ENCODE peak calls at places on chromosomes 1 and 21, in ten cellular contexts. B is thoracic aorta, M is kidney epithelial cell, I is lower lobe of right lung, Q is IMR-90, T is HFF-Myc, U is astrocyte of the spinal cord, A is cardiac muscle cell, C is A549, R is brain microvascular endothelial cell. F is an unnamed sample.

GRCh38 chr1:58933599-58933926 is 149.7 kb upstream of the JUN start:
- DNase-seq in B (no peak), M (no peak), I (no peak), Q (peak), T (no peak), U (no peak), A (no peak), C (peak), R (peak), F (no peak)

GRCh38 chr1:58699011-58699762 is 675 bp downstream of the MYSM1 start:
- DNase-seq in B (no peak), M (no peak), I (no peak), Q (no peak), T (no peak), U (peak), A (no peak), C (no peak), R (peak), F (no peak)

GRCh38 chr1:156503672-156504055 is 3.1 kb upstream of the MEF2D start:
- DNase-seq in B (no peak), M (no peak), I (no peak), Q (peak), T (no peak), U (no peak), A (no peak), C (no peak), R (no peak), F (no peak)

GRCh38 chr1:155316922-155317321 is 3.8 kb upstream of the RUSC1 start:
- DNase-seq in B (no peak), M (no peak), I (no peak), Q (no peak), T (no peak), U (no peak), A (no peak), C (no peak), R (no peak), F (no peak)

GRCh38 chr1:33974147-33974546 is 110.3 kb downstream of the HMGB4 start:
- DNase-seq in B (no peak), M (no peak), I (no peak), Q (no peak), T (no peak), U (no peak), A (no peak), C (no peak), R (no peak), F (no peak)

GRCh38 chr1:205989786-205990185 is 13.4 kb downstream of the RAB7B start:
- DNase-seq in B (no peak), M (no peak), I (no peak), Q (no peak), T (no peak), U (no peak), A (no peak), C (no peak), R (no peak), F (no peak)

GRCh38 chr21:45479691-45480675 is 62.3 kb downstream of the SLC19A1 start:
- DNase-seq in B (no peak), M (no peak), I (no peak), Q (no peak), T (no peak), U (no peak), A (no peak), C (no peak), R (no peak), F (no peak)

GRCh38 chr1:105544475-105544874 is 1512.0 kb upstream of the PRMT6 start:
- DNase-seq in B (no peak), M (peak), I (no peak), Q (peak), T (no peak), U (peak), A (no peak), C (no peak), R (peak), F (no peak)

GRCh38 chr1:29651684-29652665 is 415.7 kb downstream of the PTPRU start:
- DNase-seq in B (no peak), M (no peak), I (no peak), Q (no peak), T (no peak), U (no peak), A (no peak), C (no peak), R (no peak), F (no peak)

GRCh38 chr1:30868833-30869435 is 39.6 kb downstream of the SDC3 start:
- DNase-seq in B (no peak), M (no peak), I (no peak), Q (no peak), T (no peak), U (no peak), A (no peak), C (no peak), R (no peak), F (no peak)

GRCh38 chr1:1293618-1294249 is 13.5 kb downstream of the SCNN1D start:
- DNase-seq in B (no peak), M (no peak), I (no peak), Q (no peak), T (no peak), U (no peak), A (no peak), C (no peak), R (no peak), F (no peak)

GRCh38 chr1:194117582-194117981 is 931.2 kb upstream of the B3GALT2 start:
- DNase-seq in B (no peak), M (no peak), I (no peak), Q (no peak), T (no peak), U (no peak), A (no peak), C (peak), R (no peak), F (no peak)

GRCh38 chr1:192639607-192640368 is 3.8 kb downstream of the RGS13 start:
- DNase-seq in B (no peak), M (peak), I (no peak), Q (peak), T (no peak), U (peak), A (no peak), C (peak), R (peak), F (no peak)

GRCh38 chr1:116151739-116152576 is 40.8 kb downstream of the MAB21L3 start:
- DNase-seq in B (no peak), M (peak), I (peak), Q (peak), T (peak), U (peak), A (peak), C (peak), R (peak), F (peak)

GRCh38 chr1:202811296-202812175 is 782 bp downstream of the PCAT6 start:
- DNase-seq in B (no peak), M (no peak), I (no peak), Q (peak), T (no peak), U (no peak), A (no peak), C (peak), R (no peak), F (no peak)

GRCh38 chr1:230754831-230755230 is 7.6 kb downstream of the CAPN9 start:
- DNase-seq in B (no peak), M (peak), I (no peak), Q (peak), T (no peak), U (peak), A (no peak), C (no peak), R (peak), F (no peak)

GRCh38 chr1:84603223-84603622 is 29.0 kb upstream of the CTBS start:
- DNase-seq in B (no peak), M (no peak), I (no peak), Q (peak), T (no peak), U (peak), A (no peak), C (no peak), R (peak), F (no peak)

GRCh38 chr1:46413596-46413985 is 19.5 kb downstream of the FAAH start:
- DNase-seq in B (no peak), M (no peak), I (peak), Q (no peak), T (no peak), U (no peak), A (peak), C (no peak), R (peak), F (no peak)

GRCh38 chr1:155062702-155063411 is 683 bp upstream of the EFNA4 start:
- DNase-seq in B (no peak), M (no peak), I (peak), Q (peak), T (no peak), U (peak), A (peak), C (peak), R (peak), F (peak)

GRCh38 chr1:119971710-119972570 is 75.6 kb upstream of the ADAM30 start:
- DNase-seq in B (no peak), M (no peak), I (no peak), Q (no peak), T (no peak), U (no peak), A (no peak), C (no peak), R (no peak), F (no peak)

GRCh38 chr1:19067187-19067911 is 110.9 kb upstream of the IFFO2 start:
- DNase-seq in B (no peak), M (no peak), I (no peak), Q (no peak), T (no peak), U (peak), A (no peak), C (peak), R (no peak), F (peak)

GRCh38 chr1:118785246-118785645 is 202.9 kb downstream of the TBX15 start:
- DNase-seq in B (no peak), M (peak), I (no peak), Q (no peak), T (no peak), U (peak), A (no peak), C (no peak), R (peak), F (no peak)

GRCh38 chr1:242239394-242239793 is 240.5 kb upstream of the MAP1LC3C start:
- DNase-seq in B (no peak), M (no peak), I (no peak), Q (no peak), T (no peak), U (no peak), A (no peak), C (peak), R (no peak), F (no peak)

GRCh38 chr1:50967416-50968020 is 2.5 kb upstream of the CDKN2C start:
- DNase-seq in B (no peak), M (no peak), I (no peak), Q (no peak), T (no peak), U (no peak), A (no peak), C (no peak), R (no peak), F (no peak)

GRCh38 chr1:103058393-103058792 is 49.9 kb downstream of the COL11A1 start:
- DNase-seq in B (no peak), M (no peak), I (no peak), Q (no peak), T (no peak), U (no peak), A (peak), C (no peak), R (no peak), F (no peak)

GRCh38 chr1:208162903-208163302 is 81.3 kb downstream of the PLXNA2 start:
- DNase-seq in B (no peak), M (no peak), I (peak), Q (no peak), T (no peak), U (no peak), A (no peak), C (no peak), R (no peak), F (no peak)

GRCh38 chr1:10835423-10836421 is 39.3 kb upstream of the CASZ1 start:
- DNase-seq in B (no peak), M (no peak), I (peak), Q (peak), T (peak), U (peak), A (peak), C (no peak), R (peak), F (peak)

GRCh38 chr1:230808268-230808872 is 60.0 kb downstream of the C1orf198 start:
- DNase-seq in B (no peak), M (no peak), I (no peak), Q (no peak), T (peak), U (no peak), A (no peak), C (no peak), R (no peak), F (no peak)

GRCh38 chr1:181135462-181135781 is 46.9 kb downstream of the IER5 start:
- DNase-seq in B (no peak), M (no peak), I (no peak), Q (no peak), T (peak), U (no peak), A (no peak), C (peak), R (peak), F (no peak)

GRCh38 chr1:25201006-25201405 is 31.3 kb downstream of the SYF2 start:
- DNase-seq in B (no peak), M (no peak), I (no peak), Q (no peak), T (no peak), U (no peak), A (no peak), C (no peak), R (no peak), F (no peak)

GRCh38 chr1:27940297-27940696 is 5.5 kb downstream of the SMPDL3B start:
- DNase-seq in B (no peak), M (no peak), I (peak), Q (no peak), T (no peak), U (no peak), A (no peak), C (peak), R (peak), F (peak)

GRCh38 chr1:116006486-116006964 is 30.2 kb downstream of the SLC22A15 start:
- DNase-seq in B (no peak), M (no peak), I (no peak), Q (no peak), T (no peak), U (no peak), A (no peak), C (no peak), R (no peak), F (no peak)

GRCh38 chr1:40592107-40592773 is 60.8 kb downstream of the ZNF684 start:
- DNase-seq in B (no peak), M (no peak), I (no peak), Q (peak), T (no peak), U (peak), A (no peak), C (peak), R (peak), F (no peak)
- TF ChIP-seq CTCF in B (peak), M (peak), I (peak), Q (peak), T (peak), U (peak), A (peak), C (peak), R (peak), F (peak)

GRCh38 chr1:204782118-204782700 is 88.5 kb upstream of the NFASC start:
- DNase-seq in B (no peak), M (no peak), I (no peak), Q (peak), T (no peak), U (no peak), A (no peak), C (no peak), R (no peak), F (no peak)
- TF ChIP-seq CTCF in B (no peak), M (no peak), I (no peak), Q (no peak), T (no peak), U (no peak), A (no peak), C (no peak), R (no peak), F (no peak)

DNA sequence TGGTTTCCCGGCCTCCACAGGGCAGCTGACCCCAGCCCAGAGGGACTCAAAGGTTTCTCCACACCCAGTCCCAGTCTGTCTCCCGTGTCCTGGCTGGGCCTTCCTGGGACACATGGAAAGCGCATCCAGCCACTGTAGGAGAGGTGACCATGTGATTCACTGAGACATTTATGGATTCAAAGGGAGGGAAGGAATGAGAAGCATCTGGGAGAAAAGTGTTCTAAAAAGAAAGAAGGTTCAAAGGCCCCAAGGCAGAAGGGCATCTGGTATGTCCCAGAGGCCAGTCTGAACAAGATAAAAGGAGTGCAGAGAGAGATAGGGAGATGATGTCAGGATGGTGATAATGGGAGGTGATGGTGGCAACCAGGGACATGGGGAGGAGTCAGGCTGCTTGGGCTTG is 12.3 kb downstream of the RHOU start:
- DNase-seq in B (no peak), M (no peak), I (no peak), Q (no peak), T (no peak), U (no peak), A (no peak), C (no peak), R (no peak), F (no peak)
- TF ChIP-seq CTCF in B (no peak), M (no peak), I (no peak), Q (no peak), T (no peak), U (no peak), A (no peak), C (no peak), R (no peak), F (no peak)

GRCh38 chr1:188778578-188778977 is 1699.1 kb downstream of the BRINP3 start:
- DNase-seq in B (no peak), M (no peak), I (no peak), Q (peak), T (no peak), U (peak), A (no peak), C (no peak), R (no peak), F (no peak)

GRCh38 chr1:188782220-188782841 is 1695.3 kb downstream of the BRINP3 start:
- DNase-seq in B (no peak), M (peak), I (no peak), Q (peak), T (no peak), U (peak), A (peak), C (peak), R (peak), F (peak)
- TF ChIP-seq CTCF in B (no peak), M (peak), I (peak), Q (peak), T (peak), U (peak), A (peak), C (peak), R (peak), F (peak)

GRCh38 chr1:222096476-222096772 is 354.5 kb upstream of the DUSP10 start:
- DNase-seq in B (no peak), M (no peak), I (no peak), Q (no peak), T (no peak), U (no peak), A (no peak), C (no peak), R (no peak), F (no peak)
- TF ChIP-seq CTCF in B (no peak), M (no peak), I (no peak), Q (no peak), T (no peak), U (no peak), A (no peak), C (no peak), R (no peak), F (peak)

GRCh38 chr1:39406533-39407478 is 84.6 kb upstream of the BMP8A start:
- DNase-seq in B (no peak), M (no peak), I (no peak), Q (peak), T (no peak), U (peak), A (no peak), C (no peak), R (peak), F (no peak)

GRCh38 chr1:39408641-39409054 is 82.8 kb upstream of the BMP8A start:
- DNase-seq in B (peak), M (peak), I (peak), Q (peak), T (peak), U (peak), A (peak), C (peak), R (peak), F (peak)

GRCh38 chr1:39409055-39409816 is 82.2 kb upstream of the BMP8A start:
- DNase-seq in B (no peak), M (no peak), I (peak), Q (peak), T (peak), U (peak), A (peak), C (peak), R (peak), F (peak)

GRCh38 chr1:39407496-39407888 is 83.9 kb upstream of the BMP8A start:
- DNase-seq in B (no peak), M (no peak), I (no peak), Q (no peak), T (no peak), U (no peak), A (no peak), C (no peak), R (no peak), F (no peak)

GRCh38 chr1:39407889-39408640 is 83.4 kb upstream of the BMP8A start:
- DNase-seq in B (no peak), M (no peak), I (no peak), Q (no peak), T (no peak), U (peak), A (no peak), C (no peak), R (no peak), F (no peak)
- TF ChIP-seq CTCF in B (no peak), M (peak), I (no peak), Q (no peak), T (no peak), U (no peak), A (no peak), C (no peak), R (peak), F (peak)

GRCh38 chr1:226424228-226425003 is 16.5 kb upstream of the PARP1 start:
- DNase-seq in B (no peak), M (no peak), I (no peak), Q (peak), T (no peak), U (peak), A (peak), C (peak), R (no peak), F (no peak)
- TF ChIP-seq CTCF in B (peak), M (peak), I (peak), Q (peak), T (peak), U (peak), A (peak), C (peak), R (peak), F (peak)

GRCh38 chr1:2539312-2539907 is 9.3 kb upstream of the HES5 start:
- DNase-seq in B (no peak), M (no peak), I (no peak), Q (no peak), T (no peak), U (no peak), A (no peak), C (no peak), R (no peak), F (peak)
- TF ChIP-seq CTCF in B (no peak), M (peak), I (peak), Q (peak), T (peak), U (peak), A (no peak), C (no peak), R (peak), F (peak)

GRCh38 chr1:218785928-218786327 is 387.8 kb upstream of the LYPLAL1 start:
- DNase-seq in B (peak), M (no peak), I (no peak), Q (peak), T (no peak), U (peak), A (no peak), C (no peak), R (peak), F (no peak)
- TF ChIP-seq CTCF in B (no peak), M (no peak), I (no peak), Q (no peak), T (no peak), U (no peak), A (no peak), C (no peak), R (no peak), F (no peak)

F was measured in neural crest cell.